ENCODE peak calls at places on chromosomes 2 and 18, in eight cellular contexts. One of them, this sample, is unnamed.

GRCh38 chr2:10089565-10090183 is 9.5 kb upstream of the CYS1 start:
- DNase-seq in bronchial epithelial cell: no peak
- DNase-seq in HEK293T: no peak
- DNase-seq in fibroblast of pulmonary artery: no peak
- DNase-seq in HT1080: no peak
- DNase-seq in mucosa of descending colon: no peak
- DNase-seq in ureter: no peak
- DNase-seq in ACHN: no peak
- DNase-seq in this sample: no peak

GRCh38 chr2:2173633-2174032 is 157.4 kb downstream of the MYT1L start:
- DNase-seq in ACHN: no peak
- DNase-seq in mucosa of descending colon: no peak
- DNase-seq in bronchial epithelial cell: no peak
- DNase-seq in ureter: no peak
- DNase-seq in HT1080: no peak
- DNase-seq in fibroblast of pulmonary artery: no peak
- DNase-seq in HEK293T: no peak
- DNase-seq in this sample: no peak

GRCh38 chr2:22281033-22281432 is 1103.9 kb upstream of the KLHL29 start:
- DNase-seq in ureter: no peak
- DNase-seq in HT1080: peak; percentile 46
- DNase-seq in bronchial epithelial cell: peak; percentile 38
- DNase-seq in mucosa of descending colon: no peak
- DNase-seq in HEK293T: no peak
- DNase-seq in ACHN: no peak
- DNase-seq in fibroblast of pulmonary artery: peak; percentile 44
- DNase-seq in this sample: peak; percentile 12

GRCh38 chr18:33195795-33196194 is 244.7 kb downstream of the CCDC178 start:
- DNase-seq in HT1080: no peak
- DNase-seq in mucosa of descending colon: no peak
- DNase-seq in HEK293T: no peak
- DNase-seq in fibroblast of pulmonary artery: no peak
- DNase-seq in ureter: no peak
- DNase-seq in ACHN: no peak
- DNase-seq in bronchial epithelial cell: no peak
- DNase-seq in this sample: peak; percentile 64

GRCh38 chr2:147275943-147276342 is 568.9 kb upstream of the ACVR2A start:
- DNase-seq in ACHN: peak; percentile 24
- DNase-seq in HT1080: no peak
- DNase-seq in bronchial epithelial cell: no peak
- DNase-seq in HEK293T: peak; percentile 24
- DNase-seq in fibroblast of pulmonary artery: no peak
- DNase-seq in ureter: no peak
- DNase-seq in mucosa of descending colon: no peak
- DNase-seq in this sample: peak; percentile 8

GRCh38 chr2:102106133-102106556 is 36.4 kb upstream of the IL1R1 start:
- DNase-seq in ureter: no peak
- DNase-seq in fibroblast of pulmonary artery: peak; percentile 91
- DNase-seq in HEK293T: no peak
- DNase-seq in HT1080: no peak
- DNase-seq in ACHN: peak; percentile 82
- DNase-seq in bronchial epithelial cell: peak; percentile 71
- DNase-seq in mucosa of descending colon: no peak
- DNase-seq in this sample: no peak

GRCh38 chr2:20992201-20992711 is 51.6 kb downstream of the APOB start:
- DNase-seq in HEK293T: no peak
- DNase-seq in HT1080: peak; percentile 27
- DNase-seq in mucosa of descending colon: no peak
- DNase-seq in ureter: peak; percentile 73
- DNase-seq in fibroblast of pulmonary artery: no peak
- DNase-seq in ACHN: no peak
- DNase-seq in bronchial epithelial cell: peak; percentile 49
- DNase-seq in this sample: no peak

GRCh38 chr2:159518321-159519005 is 97.9 kb downstream of the BAZ2B start:
- DNase-seq in ACHN: peak; percentile 45
- DNase-seq in bronchial epithelial cell: peak; percentile 61
- DNase-seq in mucosa of descending colon: no peak
- DNase-seq in ureter: no peak
- DNase-seq in HEK293T: no peak
- DNase-seq in HT1080: no peak
- DNase-seq in fibroblast of pulmonary artery: no peak
- DNase-seq in this sample: peak; percentile 8

GRCh38 chr18:23756590-23757540 is 67.6 kb downstream of the LAMA3 start:
- DNase-seq in mucosa of descending colon: no peak
- DNase-seq in bronchial epithelial cell: no peak
- DNase-seq in ureter: no peak
- DNase-seq in HT1080: no peak
- DNase-seq in fibroblast of pulmonary artery: no peak
- DNase-seq in ACHN: no peak
- DNase-seq in HEK293T: no peak
- DNase-seq in this sample: no peak

GRCh38 chr2:20052872-20053281 is 1.4 kb upstream of the LAPTM4A start:
- DNase-seq in ureter: peak; percentile 61
- DNase-seq in ACHN: peak; percentile 80
- DNase-seq in HEK293T: peak; percentile 39
- DNase-seq in HT1080: peak; percentile 60
- DNase-seq in fibroblast of pulmonary artery: peak; percentile 86
- DNase-seq in bronchial epithelial cell: peak; percentile 89
- DNase-seq in mucosa of descending colon: peak; percentile 73
- DNase-seq in this sample: peak; percentile 73

GRCh38 chr18:48663931-48664847 is 125.4 kb downstream of the CTIF start:
- DNase-seq in ureter: peak; percentile 82
- DNase-seq in ACHN: peak; percentile 49
- DNase-seq in mucosa of descending colon: peak; percentile 85
- DNase-seq in HT1080: no peak
- DNase-seq in fibroblast of pulmonary artery: peak; percentile 59
- DNase-seq in bronchial epithelial cell: peak; percentile 31
- DNase-seq in HEK293T: peak; percentile 74
- DNase-seq in this sample: peak; percentile 76

GRCh38 chr2:76953733-76954347 is 568.3 kb downstream of the LRRTM4 start:
- DNase-seq in HEK293T: peak; percentile 45
- DNase-seq in ureter: peak; percentile 39
- DNase-seq in bronchial epithelial cell: peak; percentile 58
- DNase-seq in HT1080: peak; percentile 70
- DNase-seq in mucosa of descending colon: no peak
- DNase-seq in fibroblast of pulmonary artery: peak; percentile 59
- DNase-seq in ACHN: peak; percentile 70
- DNase-seq in this sample: peak; percentile 71

GRCh38 chr2:122179492-122180070 is 424.1 kb downstream of the TSN start:
- DNase-seq in fibroblast of pulmonary artery: peak; percentile 78
- DNase-seq in HEK293T: no peak
- DNase-seq in ACHN: no peak
- DNase-seq in mucosa of descending colon: no peak
- DNase-seq in ureter: no peak
- DNase-seq in HT1080: peak; percentile 56
- DNase-seq in bronchial epithelial cell: peak; percentile 39
- DNase-seq in this sample: no peak

GRCh38 chr2:120547662-120548061 is 188.0 kb upstream of the GLI2 start:
- DNase-seq in ureter: no peak
- DNase-seq in mucosa of descending colon: no peak
- DNase-seq in fibroblast of pulmonary artery: no peak
- DNase-seq in ACHN: no peak
- DNase-seq in HT1080: no peak
- DNase-seq in HEK293T: no peak
- DNase-seq in bronchial epithelial cell: no peak
- DNase-seq in this sample: peak; percentile 23

GRCh38 chr2:866009-866680 is 84.5 kb upstream of the SNTG2 start:
- DNase-seq in fibroblast of pulmonary artery: no peak
- DNase-seq in ureter: no peak
- DNase-seq in bronchial epithelial cell: no peak
- DNase-seq in HEK293T: no peak
- DNase-seq in ACHN: no peak
- DNase-seq in HT1080: no peak
- DNase-seq in mucosa of descending colon: peak; percentile 34
- DNase-seq in this sample: no peak

GRCh38 chr2:203928849-203929248 is 7.7 kb upstream of the ICOS start:
- DNase-seq in HT1080: peak; percentile 45
- DNase-seq in HEK293T: no peak
- DNase-seq in mucosa of descending colon: no peak
- DNase-seq in fibroblast of pulmonary artery: peak; percentile 32
- DNase-seq in bronchial epithelial cell: peak; percentile 37
- DNase-seq in ACHN: peak; percentile 7
- DNase-seq in ureter: no peak
- DNase-seq in this sample: peak; percentile 0

GRCh38 chr2:101188683-101189405 is 37.7 kb upstream of the TBC1D8 start:
- DNase-seq in ureter: no peak
- DNase-seq in fibroblast of pulmonary artery: peak; percentile 53
- DNase-seq in bronchial epithelial cell: no peak
- DNase-seq in HT1080: peak; percentile 37
- DNase-seq in mucosa of descending colon: peak; percentile 54
- DNase-seq in ACHN: peak; percentile 43
- DNase-seq in HEK293T: peak; percentile 69
- DNase-seq in this sample: peak; percentile 31

GRCh38 chr2:25654801-25655200 is 18.6 kb downstream of the DTNB start:
- DNase-seq in bronchial epithelial cell: no peak
- DNase-seq in mucosa of descending colon: no peak
- DNase-seq in ureter: no peak
- DNase-seq in HEK293T: no peak
- DNase-seq in fibroblast of pulmonary artery: no peak
- DNase-seq in ACHN: no peak
- DNase-seq in HT1080: no peak
- DNase-seq in this sample: no peak

GRCh38 chr2:237687666-237688065 is 60.3 kb downstream of the LRRFIP1 start:
- DNase-seq in bronchial epithelial cell: peak; percentile 99
- DNase-seq in mucosa of descending colon: peak; percentile 64
- DNase-seq in ACHN: peak; percentile 86
- DNase-seq in HT1080: peak; percentile 96
- DNase-seq in fibroblast of pulmonary artery: peak; percentile 98
- DNase-seq in HEK293T: no peak
- DNase-seq in ureter: peak; percentile 87
- DNase-seq in this sample: peak; percentile 77

GRCh38 chr18:477565-477964 is 22.9 kb downstream of the COLEC12 start:
- DNase-seq in mucosa of descending colon: no peak
- DNase-seq in HEK293T: no peak
- DNase-seq in bronchial epithelial cell: no peak
- DNase-seq in fibroblast of pulmonary artery: no peak
- DNase-seq in HT1080: no peak
- DNase-seq in ACHN: no peak
- DNase-seq in ureter: no peak
- DNase-seq in this sample: peak; percentile 70

GRCh38 chr18:35474884-35475283 is 22.9 kb downstream of the INO80C start:
- DNase-seq in HEK293T: no peak
- DNase-seq in mucosa of descending colon: no peak
- DNase-seq in ACHN: no peak
- DNase-seq in HT1080: no peak
- DNase-seq in bronchial epithelial cell: no peak
- DNase-seq in fibroblast of pulmonary artery: peak; percentile 26
- DNase-seq in ureter: no peak
- DNase-seq in this sample: no peak

This sample was measured in NCI-H69.